ENCODE peak calls at places on chromosomes 5 and 9, in six cellular contexts. X is K562, E is GM12892, S is H1, Z is GM12878, H is HepG2. L is an unnamed sample.

GRCh38 chr5:83714780-83715179 is 5.9 kb downstream of the HAPLN1 start:
- DNase-seq in E (no peak), H (no peak), S (no peak), Z (no peak), X (no peak), L (no peak)

GRCh38 chr5:157047898-157048297 is 11.0 kb downstream of the HAVCR1 start:
- DNase-seq in X (no peak), Z (no peak), E (no peak), H (no peak), S (no peak), L (no peak)

GRCh38 chr9:126114409-126114760 is 212.2 kb upstream of the MVB12B start:
- DNase-seq in H (no peak), S (peak), E (no peak), Z (no peak), X (no peak), L (no peak)

GRCh38 chr5:62585306-62585705 is 6.7 kb downstream of the LRRC70 start:
- DNase-seq in S (no peak), H (no peak), X (no peak), E (no peak), Z (no peak), L (no peak)

GRCh38 chr5:54673523-54674225 is 156.1 kb downstream of the SNX18 start:
- DNase-seq in X (no peak), Z (peak), S (no peak), H (no peak), E (peak), L (no peak)

GRCh38 chr5:7576023-7576715 is 180.2 kb downstream of the ADCY2 start:
- DNase-seq in S (no peak), H (no peak), X (no peak), Z (no peak), E (no peak), L (no peak)

GRCh38 chr5:69042915-69043795 is 50.7 kb upstream of the SLC30A5 start:
- DNase-seq in S (peak), X (peak), Z (peak), E (peak), H (peak), L (peak)

GRCh38 chr5:52804978-52805377 is 17.3 kb downstream of the ITGA1 start:
- DNase-seq in S (no peak), Z (no peak), E (no peak), H (no peak), X (no peak), L (no peak)

GRCh38 chr5:65809817-65810531 is 88.0 kb downstream of the NLN start:
- DNase-seq in Z (no peak), S (no peak), X (no peak), E (no peak), H (no peak), L (no peak)

GRCh38 chr9:124450241-124450924 is at the start of gene ADGRD2:
- DNase-seq in X (peak), H (no peak), S (peak), E (peak), Z (no peak), L (no peak)

GRCh38 chr5:35313296-35313695 is 83.0 kb upstream of the PRLR start:
- DNase-seq in X (no peak), S (no peak), E (no peak), Z (no peak), H (no peak), L (no peak)

GRCh38 chr9:21616082-21616778 is 134.1 kb upstream of the IFNE start:
- DNase-seq in E (no peak), Z (no peak), X (no peak), H (no peak), S (no peak), L (no peak)

GRCh38 chr5:454936-455335 is 12.0 kb downstream of the EXOC3 start:
- DNase-seq in Z (no peak), E (no peak), S (no peak), H (no peak), X (no peak), L (no peak)

GRCh38 chr5:120443607-120444006 is 20.5 kb upstream of the PRR16 start:
- DNase-seq in X (no peak), Z (no peak), H (no peak), S (no peak), E (no peak), L (no peak)

GRCh38 chr9:37745970-37746369 is 7.6 kb upstream of the TRMT10B start:
- DNase-seq in H (no peak), Z (no peak), X (no peak), E (no peak), S (no peak), L (no peak)

GRCh38 chr5:132180134-132180745 is 47.4 kb downstream of the P4HA2 start:
- DNase-seq in X (peak), H (peak), S (no peak), Z (no peak), E (no peak), L (peak)

GRCh38 chr9:24698864-24699518 is 153.3 kb upstream of the IZUMO3 start:
- DNase-seq in E (no peak), S (no peak), X (no peak), Z (no peak), H (no peak), L (no peak)

GRCh38 chr9:1514733-1515363 is 464.7 kb downstream of the DMRT2 start:
- DNase-seq in E (no peak), X (no peak), S (no peak), Z (no peak), H (no peak), L (no peak)

GRCh38 chr9:107007361-107007760 is 144.4 kb downstream of the ZNF462 start:
- DNase-seq in E (no peak), X (no peak), Z (no peak), H (no peak), S (no peak), L (no peak)

GRCh38 chr9:132639322-132639721 is 30.5 kb downstream of the DDX31 start:
- DNase-seq in S (no peak), X (no peak), H (no peak), Z (no peak), E (no peak), L (no peak)

GRCh38 chr5:32115985-32116384 is 58.1 kb downstream of the GOLPH3 start:
- DNase-seq in E (no peak), X (no peak), Z (no peak), S (no peak), H (no peak), L (no peak)

GRCh38 chr5:113512341-113512740 is 1.2 kb upstream of the YTHDC2 start:
- DNase-seq in S (no peak), E (no peak), Z (no peak), H (no peak), X (no peak), L (no peak)

GRCh38 chr5:45796959-45797553 is 100.9 kb upstream of the HCN1 start:
- DNase-seq in X (peak), S (no peak), H (no peak), Z (no peak), E (no peak), L (no peak)

GRCh38 chr9:137216188-137216965 is 5.7 kb downstream of the RNF208 start:
- DNase-seq in Z (no peak), H (no peak), S (no peak), E (no peak), X (no peak), L (no peak)

GRCh38 chr5:73654171-73654811 is 28.3 kb downstream of the ARHGEF28 start:
- DNase-seq in Z (peak), X (no peak), E (no peak), S (no peak), H (peak), L (no peak)

GRCh38 chr9:36319806-36320205 is 61.6 kb upstream of the GNE start:
- DNase-seq in S (no peak), Z (no peak), X (no peak), E (no peak), H (peak), L (no peak)

GRCh38 chr9:28234899-28235277 is 661.6 kb upstream of the C9orf72 start:
- DNase-seq in E (no peak), Z (no peak), S (no peak), H (no peak), X (no peak), L (no peak)

GRCh38 chr5:109242518-109242917 is 167.3 kb downstream of the PJA2 start:
- DNase-seq in X (no peak), H (no peak), E (no peak), S (no peak), Z (no peak), L (no peak)

GRCh38 chr5:135313946-135314345 is 85.1 kb downstream of the MACROH2A1 start:
- DNase-seq in S (no peak), X (no peak), H (no peak), Z (no peak), E (no peak), L (no peak)

GRCh38 chr9:72476617-72477375 is 44.6 kb upstream of the TMC1 start:
- DNase-seq in S (no peak), H (peak), Z (no peak), X (peak), E (no peak), L (no peak)

GRCh38 chr5:174204914-174205313 is 159.4 kb downstream of the NSG2 start:
- DNase-seq in H (no peak), X (no peak), Z (no peak), E (no peak), S (peak), L (no peak)

DNA sequence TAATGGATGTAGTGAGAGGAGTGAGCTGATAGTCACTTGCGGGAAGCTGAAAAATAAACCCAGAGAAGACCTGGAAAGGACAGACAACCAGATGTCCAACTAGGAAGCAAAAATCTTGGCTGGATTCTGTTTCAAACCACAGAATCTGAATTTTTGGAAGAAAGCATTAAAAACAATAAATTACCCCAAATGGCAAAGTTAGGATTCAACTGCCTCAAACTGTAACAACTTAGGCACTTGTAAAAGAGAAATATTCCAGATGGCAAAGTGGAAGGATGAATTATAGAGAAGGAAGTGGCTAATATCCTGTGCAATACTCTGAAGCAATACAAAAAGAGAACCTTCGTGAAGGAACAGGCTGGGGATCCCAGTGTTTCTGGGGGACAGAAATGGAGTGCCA is 46.8 kb upstream of the SLIT3 start:
- DNase-seq in H (no peak), S (no peak), Z (no peak), X (no peak), E (no peak), L (no peak)
- TF ChIP-seq POLR2AphosphoS5 in H (no peak), S (no peak), Z (no peak), X (no peak), E (no peak), L (no peak)

DNA sequence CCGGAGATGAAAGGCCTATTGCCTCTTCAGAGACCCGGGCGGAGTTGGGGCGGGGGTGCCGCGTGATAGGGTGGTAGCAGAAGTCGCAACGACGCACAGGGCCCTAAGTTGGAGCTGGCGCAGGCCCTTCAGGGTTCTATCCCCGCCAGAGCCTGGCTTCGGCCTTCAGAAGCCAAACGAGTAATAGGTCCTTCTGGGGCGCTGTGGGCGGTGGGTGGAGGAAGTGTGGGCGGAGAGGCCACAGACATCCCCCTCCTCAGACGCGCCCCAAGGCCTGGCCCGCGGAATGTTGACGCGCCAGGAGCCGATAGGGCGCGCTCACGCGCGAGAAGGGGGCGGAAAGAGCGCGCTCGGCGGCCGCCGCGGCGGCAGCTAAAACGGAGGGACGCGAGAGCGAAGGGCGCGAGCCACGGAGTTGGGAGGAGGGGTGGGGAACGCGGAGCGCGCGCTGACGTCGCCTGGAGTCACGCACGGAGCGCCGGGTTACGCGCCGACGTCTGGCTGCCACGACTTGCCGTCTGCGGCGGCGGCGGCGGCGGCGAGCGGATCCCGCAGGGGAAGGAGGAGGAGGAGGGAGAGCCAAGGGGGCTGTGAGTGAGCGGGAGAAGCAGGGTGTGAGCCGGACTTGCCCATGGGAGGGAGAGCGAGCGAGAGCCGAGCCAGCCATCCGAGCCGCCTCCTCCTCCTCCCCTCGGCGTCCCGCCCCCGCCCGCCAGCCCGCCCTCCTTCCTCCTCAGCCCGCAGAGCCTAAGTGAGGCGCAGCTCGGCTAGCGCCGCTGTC is 6.4 kb upstream of the PURA start:
- DNase-seq in Z (peak), E (peak), S (peak), H (peak), X (peak), L (peak)
- TF ChIP-seq POLR2A in Z (peak), E (peak), S (peak), H (peak), X (peak), L (peak)

GRCh38 chr5:33650911-33651310 is 210.1 kb downstream of the TARS1 start:
- DNase-seq in H (no peak), S (no peak), Z (no peak), E (no peak), X (no peak), L (no peak)
- TF ChIP-seq TAF1 in H (no peak), S (no peak), Z (no peak), E (no peak), X (no peak), L (no peak)

GRCh38 chr5:142334548-142334947 is 9.7 kb upstream of the SPRY4 start:
- DNase-seq in X (no peak), H (no peak), Z (no peak), E (no peak), S (no peak), L (no peak)

GRCh38 chr5:142327111-142327842 is 2.5 kb upstream of the SPRY4 start:
- DNase-seq in Z (no peak), S (no peak), E (no peak), H (no peak), X (no peak), L (no peak)

GRCh38 chr5:142330026-142330425 is 5.2 kb upstream of the SPRY4 start:
- DNase-seq in X (no peak), Z (no peak), E (no peak), S (no peak), H (no peak), L (no peak)

GRCh38 chr5:142326480-142326938 is 1.7 kb upstream of the SPRY4 start:
- DNase-seq in S (no peak), E (no peak), Z (no peak), X (peak), H (no peak), L (no peak)

GRCh38 chr5:142330444-142330843 is 5.6 kb upstream of the SPRY4 start:
- DNase-seq in E (no peak), X (no peak), Z (no peak), H (no peak), S (no peak), L (no peak)
- TF ChIP-seq POLR2AphosphoS5 in E (no peak), X (no peak), Z (no peak), H (no peak), S (no peak), L (no peak)

GRCh38 chr5:87268126-87268969 is 665 bp downstream of the RASA1 start:
- DNase-seq in Z (peak), X (peak), E (peak), S (peak), H (peak), L (peak)

GRCh38 chr5:87263498-87263897 is 4.2 kb upstream of the RASA1 start:
- DNase-seq in X (no peak), H (no peak), E (no peak), Z (no peak), S (no peak), L (no peak)

GRCh38 chr5:87268970-87269377 is 1.3 kb downstream of the RASA1 start:
- DNase-seq in X (no peak), Z (no peak), E (no peak), H (no peak), S (no peak), L (no peak)

GRCh38 chr5:87266914-87267573 is 639 bp upstream of the RASA1 start:
- DNase-seq in S (no peak), E (no peak), H (no peak), X (no peak), Z (no peak), L (no peak)

DNA sequence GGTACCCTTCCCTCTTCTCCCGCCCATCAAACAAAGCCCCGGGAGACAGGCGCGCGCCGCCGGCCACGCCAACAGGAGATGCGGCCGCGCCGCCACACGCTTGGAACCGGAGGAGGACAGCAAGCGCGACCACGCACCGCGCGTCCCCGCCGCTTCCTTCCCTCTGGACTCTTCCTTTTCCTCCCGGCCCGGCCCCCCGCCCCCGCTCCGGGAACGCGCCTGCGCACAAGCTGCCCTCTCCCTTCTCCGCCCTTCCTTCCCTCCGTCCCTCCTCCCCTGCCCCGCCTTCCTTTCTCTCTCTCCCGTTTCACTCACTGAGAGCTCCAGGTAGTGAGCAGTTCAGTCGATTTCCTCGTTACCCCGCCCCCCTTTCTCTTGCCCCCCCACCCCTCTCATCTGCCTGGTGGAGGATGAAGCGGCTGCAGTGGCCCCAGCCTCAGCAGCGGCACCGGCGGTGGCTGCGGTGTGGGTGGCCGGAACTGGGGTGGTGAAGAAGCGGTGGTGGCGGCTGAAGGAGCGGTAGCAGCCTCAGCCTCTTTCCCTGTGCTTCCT is at the start of gene RASA1:
- DNase-seq in E (peak), S (peak), Z (peak), X (peak), H (peak), L (peak)
- TF ChIP-seq POLR2A in E (peak), S (peak), Z (peak), X (peak), H (peak), L (peak)

GRCh38 chr5:97764700-97765099 is 581.7 kb upstream of the RIOK2 start:
- DNase-seq in H (peak), X (no peak), Z (no peak), S (no peak), E (no peak), L (no peak)
- TF ChIP-seq TAF1 in H (no peak), X (no peak), Z (no peak), S (no peak), E (no peak), L (no peak)

GRCh38 chr9:130041648-130042405 is 1.2 kb downstream of the FNBP1 start:
- DNase-seq in E (no peak), S (peak), X (no peak), Z (no peak), H (no peak), L (no peak)

GRCh38 chr9:130042406-130042930 is 521 bp downstream of the FNBP1 start:
- DNase-seq in Z (no peak), H (no peak), S (peak), X (peak), E (no peak), L (no peak)

GRCh38 chr9:130040901-130041647 is 1.9 kb downstream of the FNBP1 start:
- DNase-seq in E (no peak), S (no peak), X (no peak), Z (no peak), H (no peak), L (no peak)

GRCh38 chr9:130043654-130044623 is 950 bp upstream of the FNBP1 start:
- DNase-seq in E (no peak), H (peak), S (no peak), X (peak), Z (no peak), L (no peak)

GRCh38 chr9:130042931-130043653 is at the start of gene FNBP1:
- DNase-seq in Z (no peak), E (peak), S (peak), H (peak), X (peak), L (peak)
- TF ChIP-seq POLR2AphosphoS5 in Z (peak), E (peak), S (no peak), H (peak), X (no peak), L (peak)